ENCODE peak calls at places on chromosome 19, in seven cellular contexts. V is astrocyte of the spinal cord, S is hypothalamus, L is Peyer's patch, A is endothelial cell, M is mesothelial cell of epicardium, D is SK-N-SH. T is an unnamed sample.
A peak's percentile ranks its signal among the peaks of the same experiment; 100 is the strongest.

GRCh38 chr19:48445256-48445605 is 552 bp upstream of the GRWD1 start:
- DNase-seq in V (peak; percentile 93), S (peak; percentile 25), L (no peak), A (peak; percentile 48), M (no peak), D (peak; percentile 90), T (no peak)

GRCh38 chr19:16615788-16616187 is 12.2 kb downstream of the MED26 start:
- DNase-seq in V (no peak), S (no peak), L (no peak), A (no peak), M (no peak), D (peak; percentile 25), T (no peak)

GRCh38 chr19:5231857-5232503 is 108.6 kb downstream of the PTPRS start:
- DNase-seq in V (peak; percentile 10), S (no peak), L (no peak), A (no peak), M (no peak), D (no peak), T (no peak)

GRCh38 chr19:48501961-48502719 is 9.5 kb downstream of the LMTK3 start:
- DNase-seq in V (no peak), S (peak; percentile 49), L (peak; percentile 79), A (peak; percentile 79), M (peak; percentile 93), D (peak; percentile 85), T (peak; percentile 67)

GRCh38 chr19:9144920-9145319 is 4.7 kb downstream of the ZNF317 start:
- DNase-seq in V (no peak), S (no peak), L (no peak), A (no peak), M (no peak), D (no peak), T (no peak)

GRCh38 chr19:57280913-57281425 is 684 bp downstream of the ZNF460 start:
- DNase-seq in V (no peak), S (no peak), L (peak; percentile 21), A (peak; percentile 4), M (no peak), D (peak; percentile 14), T (peak; percentile 46)

GRCh38 chr19:10333758-10334339 is 520 bp upstream of the RAVER1 start:
- DNase-seq in V (peak; percentile 7), S (no peak), L (no peak), A (no peak), M (no peak), D (no peak), T (no peak)

GRCh38 chr19:678791-679388 is 2.7 kb downstream of the FSTL3 start:
- DNase-seq in V (no peak), S (no peak), L (no peak), A (no peak), M (no peak), D (no peak), T (no peak)

GRCh38 chr19:42079886-42080763 is 4.2 kb downstream of the ZNF574 start:
- DNase-seq in V (no peak), S (no peak), L (no peak), A (no peak), M (no peak), D (no peak), T (no peak)

GRCh38 chr19:49850221-49850486 is 805 bp upstream of the PTOV1 start:
- DNase-seq in V (no peak), S (no peak), L (no peak), A (no peak), M (no peak), D (no peak), T (no peak)

GRCh38 chr19:13526552-13526951 is 20.3 kb upstream of the CACNA1A start:
- DNase-seq in V (no peak), S (no peak), L (no peak), A (no peak), M (no peak), D (no peak), T (no peak)

GRCh38 chr19:888615-889385 is 4.2 kb downstream of the MED16 start:
- DNase-seq in V (no peak), S (no peak), L (no peak), A (no peak), M (no peak), D (no peak), T (peak; percentile 14)

GRCh38 chr19:38389101-38389925 is 816 bp downstream of the SPRED3 start:
- DNase-seq in V (peak; percentile 84), S (no peak), L (peak; percentile 29), A (peak; percentile 15), M (no peak), D (peak; percentile 80), T (no peak)

GRCh38 chr19:5070390-5070789 is 101.5 kb downstream of the KDM4B start:
- DNase-seq in V (no peak), S (no peak), L (no peak), A (no peak), M (no peak), D (no peak), T (no peak)

GRCh38 chr19:370641-371330 is 26.2 kb upstream of the MIER2 start:
- DNase-seq in V (no peak), S (no peak), L (no peak), A (no peak), M (no peak), D (no peak), T (no peak)

GRCh38 chr19:4609878-4610511 is 29.3 kb upstream of the TNFAIP8L1 start:
- DNase-seq in V (no peak), S (no peak), L (no peak), A (no peak), M (no peak), D (peak; percentile 46), T (no peak)

GRCh38 chr19:3708207-3708931 is at the start of gene TJP3:
- DNase-seq in V (no peak), S (no peak), L (no peak), A (no peak), M (no peak), D (peak; percentile 35), T (no peak)

GRCh38 chr19:46372901-46373572 is 26.1 kb downstream of the PPP5C start:
- DNase-seq in V (peak; percentile 29), S (no peak), L (no peak), A (peak; percentile 43), M (no peak), D (no peak), T (no peak)

GRCh38 chr19:58060231-58060630 is 1.1 kb downstream of the ZNF135 start:
- DNase-seq in V (no peak), S (no peak), L (no peak), A (no peak), M (no peak), D (no peak), T (no peak)

GRCh38 chr19:48858984-48859710 is 9.3 kb downstream of the PLEKHA4 start:
- DNase-seq in V (no peak), S (no peak), L (peak; percentile 85), A (no peak), M (no peak), D (no peak), T (peak; percentile 79)

GRCh38 chr19:53808710-53809125 is 15.4 kb downstream of the NLRP12 start:
- DNase-seq in V (peak; percentile 24), S (no peak), L (no peak), A (peak; percentile 40), M (no peak), D (peak; percentile 49), T (no peak)

GRCh38 chr19:49150106-49150943 is 4.9 kb downstream of the HRC start:
- DNase-seq in V (peak; percentile 84), S (peak; percentile 86), L (peak; percentile 58), A (peak; percentile 83), M (peak; percentile 78), D (peak; percentile 95), T (peak; percentile 35)

T was measured in CD4-positive, CD25-positive, alpha-beta regulatory T cell.